ENCODE peak calls at places on chromosomes 6 and 20, in four cellular contexts. D, Y, M and Q are unnamed samples.

GRCh38 chr20:1415667-1416468 is 23.0 kb upstream of the FKBP1A start:
- DNase-seq in M (no peak), D (peak), Y (no peak), Q (no peak)

GRCh38 chr6:144594571-144594970 is 309.4 kb downstream of the UTRN start:
- DNase-seq in M (no peak), Y (no peak), D (no peak), Q (no peak)

GRCh38 chr6:108576724-108577123 is 16.0 kb downstream of the FOXO3 start:
- DNase-seq in Y (no peak), M (no peak), D (no peak), Q (no peak)

GRCh38 chr20:17666491-17666890 is 15.6 kb downstream of the RRBP1 start:
- DNase-seq in Y (no peak), D (no peak), M (no peak), Q (no peak)

GRCh38 chr6:11432713-11433450 is 104.7 kb upstream of the TMEM170B start:
- DNase-seq in D (no peak), Y (no peak), M (no peak), Q (no peak)

GRCh38 chr6:88165087-88165876 is 865 bp downstream of the CNR1 start:
- DNase-seq in M (no peak), Y (no peak), D (no peak), Q (no peak)

GRCh38 chr20:41249371-41249770 is 68.2 kb downstream of the ZHX3 start:
- DNase-seq in M (no peak), Y (no peak), D (no peak), Q (no peak)

GRCh38 chr6:17413313-17413750 is 19.9 kb downstream of the CAP2 start:
- DNase-seq in D (no peak), M (no peak), Y (no peak), Q (no peak)

GRCh38 chr6:23111984-23112383 is 542.6 kb downstream of the HDGFL1 start:
- DNase-seq in D (no peak), M (no peak), Y (no peak), Q (no peak)

GRCh38 chr20:3203315-3204123 is 963 bp downstream of the DDRGK1 start:
- DNase-seq in M (no peak), Y (peak), D (peak), Q (peak)

GRCh38 chr20:39574061-39574460 is 611.9 kb downstream of the DHX35 start:
- DNase-seq in D (no peak), M (no peak), Y (no peak), Q (no peak)

GRCh38 chr6:125812394-125813231 is 21.9 kb downstream of the NCOA7 start:
- DNase-seq in Y (no peak), D (peak), M (no peak), Q (no peak)

GRCh38 chr6:28953039-28953872 is 29.5 kb upstream of the TRIM27 start:
- DNase-seq in M (peak), Y (no peak), D (peak), Q (no peak)

GRCh38 chr6:13488015-13488895 is 855 bp upstream of the GFOD1 start:
- DNase-seq in D (no peak), M (no peak), Y (peak), Q (peak)

GRCh38 chr6:106533079-106533478 is 96.2 kb downstream of the RTN4IP1 start:
- DNase-seq in Y (peak), D (no peak), M (no peak), Q (no peak)

GRCh38 chr6:165587206-165587605 is 75.8 kb downstream of the PDE10A start:
- DNase-seq in M (no peak), D (no peak), Y (no peak), Q (no peak)

GRCh38 chr6:40477246-40478126 is 109.7 kb downstream of the LRFN2 start:
- DNase-seq in D (no peak), M (no peak), Y (no peak), Q (no peak)

GRCh38 chr20:208937-209566 is 18.0 kb upstream of the DEFB129 start:
- DNase-seq in M (no peak), D (peak), Y (peak), Q (peak)

GRCh38 chr20:51928931-51929330 is 126.6 kb upstream of the SALL4 start:
- DNase-seq in M (no peak), D (no peak), Y (no peak), Q (no peak)

GRCh38 chr20:3677733-3678132 is 4.1 kb downstream of the ADAM33 start:
- DNase-seq in Y (no peak), D (no peak), M (no peak), Q (no peak)

DNA sequence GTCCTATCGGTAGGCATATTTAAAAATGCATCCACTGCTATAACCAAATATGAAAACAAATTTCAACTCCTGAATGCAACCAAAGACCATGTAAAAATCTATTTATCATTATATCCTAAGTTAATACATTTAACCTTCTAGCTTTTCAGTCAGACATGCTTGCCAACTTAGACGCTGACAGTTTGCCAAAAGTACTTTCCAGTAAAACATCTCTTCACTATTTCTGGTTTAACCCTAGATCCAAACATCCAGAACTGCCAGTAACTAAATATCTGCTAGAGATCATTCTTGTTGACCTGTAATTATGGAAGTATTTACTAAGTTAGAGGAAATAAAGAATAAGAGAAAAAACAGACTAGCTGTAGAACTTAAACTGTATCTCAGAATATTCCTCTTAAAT is 210.2 kb upstream of the THEMIS start:
- DNase-seq in Y (no peak), M (no peak), D (no peak), Q (no peak)
- TF ChIP-seq SPI1 in Y (no peak), M (no peak), D (no peak), Q (no peak)

GRCh38 chr20:13648291-13648690 is 9.6 kb upstream of the TASP1 start:
- DNase-seq in M (no peak), Y (no peak), D (no peak), Q (no peak)

GRCh38 chr20:13648872-13649271 is 10.1 kb upstream of the TASP1 start:
- DNase-seq in M (no peak), Y (no peak), D (no peak), Q (no peak)

GRCh38 chr20:13654463-13655023 is 15.8 kb upstream of the TASP1 start:
- DNase-seq in M (no peak), Y (no peak), D (peak), Q (no peak)

GRCh38 chr20:13650474-13650873 is 11.7 kb upstream of the TASP1 start:
- DNase-seq in D (no peak), M (no peak), Y (no peak), Q (no peak)

DNA sequence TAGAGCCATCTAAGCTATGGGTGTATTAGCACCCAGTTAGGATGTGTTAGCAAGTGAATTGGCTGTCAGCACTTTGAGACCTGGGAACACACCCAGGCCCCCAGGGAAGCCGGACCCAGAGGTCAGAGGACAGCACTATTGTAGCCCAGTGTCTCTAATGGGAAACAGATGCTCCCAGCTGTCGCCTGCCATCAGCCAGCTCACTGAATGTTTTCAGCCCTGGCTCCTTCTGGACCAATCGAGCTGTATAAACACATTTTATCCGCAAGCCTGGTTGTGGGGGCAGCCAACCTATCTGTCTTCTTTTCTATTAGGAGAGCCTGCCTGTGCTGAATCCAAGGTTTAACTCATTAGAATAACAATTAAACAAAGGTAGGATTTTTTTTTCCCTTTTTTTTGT is 10.8 kb upstream of the TASP1 start:
- DNase-seq in M (no peak), Y (no peak), D (no peak), Q (no peak)
- TF ChIP-seq POLR2AphosphoS5 in M (no peak), Y (no peak), D (no peak), Q (no peak)

GRCh38 chr20:48676795-48677447 is 150.9 kb downstream of the PREX1 start:
- DNase-seq in D (no peak), M (no peak), Y (no peak), Q (no peak)
- TF ChIP-seq SPI1 in D (no peak), M (no peak), Y (no peak), Q (no peak)

GRCh38 chr6:135181333-135182119 is 418 bp downstream of the MYB start:
- DNase-seq in Y (no peak), D (no peak), M (no peak), Q (no peak)
- TF ChIP-seq POLR2AphosphoS5 in Y (no peak), D (peak), M (no peak), Q (no peak)

GRCh38 chr20:57760698-57761412 is 51.0 kb upstream of the PMEPA1 start:
- DNase-seq in D (no peak), M (no peak), Y (no peak), Q (no peak)

GRCh38 chr20:57763235-57763595 is 53.4 kb upstream of the PMEPA1 start:
- DNase-seq in D (no peak), M (no peak), Y (no peak), Q (no peak)

GRCh38 chr20:57759724-57760123 is 49.9 kb upstream of the PMEPA1 start:
- DNase-seq in M (no peak), Y (no peak), D (no peak), Q (no peak)

GRCh38 chr20:57762531-57763234 is 52.9 kb upstream of the PMEPA1 start:
- DNase-seq in M (no peak), D (no peak), Y (no peak), Q (no peak)

DNA sequence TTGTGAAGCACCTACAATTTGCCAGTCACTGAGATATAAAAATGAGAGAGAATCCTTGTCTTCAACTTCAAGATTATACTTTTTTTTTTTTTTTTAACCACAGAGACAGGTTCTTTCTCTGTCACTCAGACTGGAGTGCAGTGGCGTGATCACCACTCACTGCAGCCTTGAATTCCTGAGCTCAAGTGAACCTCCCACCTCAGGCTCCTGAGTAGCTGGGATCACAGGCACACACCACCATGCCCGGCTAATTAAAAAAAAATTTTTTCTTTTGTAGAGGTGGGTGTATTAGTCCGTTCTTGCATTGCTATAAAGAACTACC is 51.6 kb upstream of the PMEPA1 start:
- DNase-seq in D (no peak), Y (no peak), M (no peak), Q (no peak)
- TF ChIP-seq SPI1 in D (no peak), Y (no peak), M (no peak), Q (no peak)